ENCODE peak calls at places on chromosomes 6 and 20, in four cellular contexts. H, Z, U and M are unnamed samples.
A peak's percentile ranks its signal among the peaks of the same experiment; 100 is the strongest.

GRCh38 chr6:12012231-12012565 is at the start of gene HIVEP1:
- DNase-seq in Z (no peak), H (peak; percentile 53), U (no peak), M (no peak)

GRCh38 chr6:159213401-159213800 is 44.2 kb downstream of the FNDC1 start:
- DNase-seq in U (no peak), Z (no peak), H (no peak), M (no peak)

GRCh38 chr6:38273325-38273724 is 366.4 kb downstream of the BTBD9 start:
- DNase-seq in U (no peak), H (no peak), Z (no peak), M (no peak)

GRCh38 chr6:44072959-44073611 is 54.2 kb downstream of the MRPL14 start:
- DNase-seq in U (no peak), Z (peak; percentile 72), H (peak; percentile 82), M (no peak)

GRCh38 chr6:137883400-137883888 is 16.4 kb downstream of the TNFAIP3 start:
- DNase-seq in H (no peak), Z (peak; percentile 70), U (no peak), M (peak; percentile 43)

GRCh38 chr6:14276667-14277404 is 159.3 kb downstream of the CD83 start:
- DNase-seq in U (no peak), H (no peak), Z (peak; percentile 81), M (peak; percentile 26)

GRCh38 chr20:58852559-58853271 is at the start of gene GNAS:
- DNase-seq in H (peak; percentile 81), Z (no peak), U (no peak), M (no peak)

GRCh38 chr6:57421503-57421902 is 104.1 kb downstream of the PRIM2 start:
- DNase-seq in U (no peak), Z (no peak), H (no peak), M (no peak)

GRCh38 chr6:71533939-71534379 is 245.3 kb downstream of the OGFRL1 start:
- DNase-seq in H (peak; percentile 13), Z (no peak), U (no peak), M (no peak)

GRCh38 chr20:61835301-61835700 is 230.4 kb downstream of the TAF4 start:
- DNase-seq in H (no peak), U (no peak), Z (no peak), M (no peak)

GRCh38 chr20:47125553-47126373 is 230.7 kb downstream of the ZMYND8 start:
- DNase-seq in Z (no peak), H (no peak), U (peak; percentile 56), M (no peak)